ENCODE peak calls at places on chromosomes 13 and 19, in five cellular contexts. One of them, this sample, is unnamed.

GRCh38 chr13:36819811-36820140 is 754 bp downstream of the RFXAP start:
- DNase-seq in lower lobe of right lung: no peak
- DNase-seq in dorsolateral prefrontal cortex: peak
- DNase-seq in coronary artery: no peak
- DNase-seq in CD8-positive, alpha-beta T cell: peak
- DNase-seq in this sample: no peak

GRCh38 chr13:111005364-111005763 is 90.5 kb upstream of the ANKRD10 start:
- DNase-seq in dorsolateral prefrontal cortex: no peak
- DNase-seq in coronary artery: no peak
- DNase-seq in CD8-positive, alpha-beta T cell: no peak
- DNase-seq in lower lobe of right lung: no peak
- DNase-seq in this sample: no peak

GRCh38 chr13:26308250-26308649 is 54.3 kb downstream of the CDK8 start:
- DNase-seq in coronary artery: no peak
- DNase-seq in lower lobe of right lung: no peak
- DNase-seq in dorsolateral prefrontal cortex: no peak
- DNase-seq in CD8-positive, alpha-beta T cell: no peak
- DNase-seq in this sample: no peak

GRCh38 chr13:50421457-50422130 is 406.4 kb downstream of the KCNRG start:
- DNase-seq in CD8-positive, alpha-beta T cell: no peak
- DNase-seq in lower lobe of right lung: no peak
- DNase-seq in dorsolateral prefrontal cortex: no peak
- DNase-seq in coronary artery: no peak
- DNase-seq in this sample: no peak

GRCh38 chr19:43354305-43354627 is 780 bp downstream of the CD177 start:
- DNase-seq in dorsolateral prefrontal cortex: no peak
- DNase-seq in coronary artery: no peak
- DNase-seq in lower lobe of right lung: no peak
- DNase-seq in CD8-positive, alpha-beta T cell: no peak
- DNase-seq in this sample: no peak

GRCh38 chr19:45769821-45770191 is 754 bp upstream of the SIX5 start:
- DNase-seq in dorsolateral prefrontal cortex: peak
- DNase-seq in coronary artery: no peak
- DNase-seq in lower lobe of right lung: peak
- DNase-seq in CD8-positive, alpha-beta T cell: peak
- DNase-seq in this sample: peak

GRCh38 chr13:71754407-71754974 is 112.5 kb downstream of the DACH1 start:
- DNase-seq in coronary artery: no peak
- DNase-seq in lower lobe of right lung: no peak
- DNase-seq in CD8-positive, alpha-beta T cell: no peak
- DNase-seq in dorsolateral prefrontal cortex: no peak
- DNase-seq in this sample: no peak

GRCh38 chr13:106291006-106291405 is 244.5 kb downstream of the EFNB2 start:
- DNase-seq in CD8-positive, alpha-beta T cell: no peak
- DNase-seq in lower lobe of right lung: no peak
- DNase-seq in coronary artery: no peak
- DNase-seq in dorsolateral prefrontal cortex: no peak
- DNase-seq in this sample: no peak

GRCh38 chr19:54558339-54558738 is 15.3 kb upstream of the LILRA2 start:
- DNase-seq in lower lobe of right lung: no peak
- DNase-seq in dorsolateral prefrontal cortex: no peak
- DNase-seq in coronary artery: no peak
- DNase-seq in CD8-positive, alpha-beta T cell: no peak
- DNase-seq in this sample: no peak

GRCh38 chr19:55685776-55686175 is 10.8 kb downstream of the EPN1 start:
- DNase-seq in CD8-positive, alpha-beta T cell: no peak
- DNase-seq in coronary artery: no peak
- DNase-seq in lower lobe of right lung: no peak
- DNase-seq in dorsolateral prefrontal cortex: no peak
- DNase-seq in this sample: no peak

GRCh38 chr13:37656247-37656940 is 57.8 kb upstream of the POSTN start:
- DNase-seq in dorsolateral prefrontal cortex: no peak
- DNase-seq in CD8-positive, alpha-beta T cell: no peak
- DNase-seq in coronary artery: no peak
- DNase-seq in lower lobe of right lung: no peak
- DNase-seq in this sample: no peak

GRCh38 chr13:32264407-32264806 is 50.8 kb downstream of the ZAR1L start:
- DNase-seq in dorsolateral prefrontal cortex: no peak
- DNase-seq in CD8-positive, alpha-beta T cell: no peak
- DNase-seq in lower lobe of right lung: no peak
- DNase-seq in coronary artery: no peak
- DNase-seq in this sample: no peak

GRCh38 chr19:40642062-40642706 is 41.0 kb downstream of the LTBP4 start:
- DNase-seq in lower lobe of right lung: no peak
- DNase-seq in dorsolateral prefrontal cortex: no peak
- DNase-seq in coronary artery: no peak
- DNase-seq in CD8-positive, alpha-beta T cell: no peak
- DNase-seq in this sample: no peak

GRCh38 chr19:40641306-40641705 is 40.1 kb downstream of the LTBP4 start:
- DNase-seq in CD8-positive, alpha-beta T cell: no peak
- DNase-seq in lower lobe of right lung: no peak
- DNase-seq in dorsolateral prefrontal cortex: no peak
- DNase-seq in coronary artery: no peak
- DNase-seq in this sample: no peak

GRCh38 chr19:40639638-40639982 is 38.4 kb downstream of the LTBP4 start:
- DNase-seq in dorsolateral prefrontal cortex: no peak
- DNase-seq in lower lobe of right lung: no peak
- DNase-seq in CD8-positive, alpha-beta T cell: no peak
- DNase-seq in coronary artery: no peak
- DNase-seq in this sample: no peak

GRCh38 chr19:40640744-40641143 is 39.6 kb downstream of the LTBP4 start:
- DNase-seq in dorsolateral prefrontal cortex: no peak
- DNase-seq in lower lobe of right lung: no peak
- DNase-seq in CD8-positive, alpha-beta T cell: no peak
- DNase-seq in coronary artery: no peak
- DNase-seq in this sample: no peak

GRCh38 chr19:40642757-40643325 is 41.7 kb downstream of the LTBP4 start:
- DNase-seq in lower lobe of right lung: no peak
- DNase-seq in coronary artery: no peak
- DNase-seq in dorsolateral prefrontal cortex: no peak
- DNase-seq in CD8-positive, alpha-beta T cell: no peak
- DNase-seq in this sample: no peak
- H3K27ac ChIP-seq in lower lobe of right lung: no peak
- H3K27ac ChIP-seq in coronary artery: no peak
- H3K27ac ChIP-seq in dorsolateral prefrontal cortex: no peak
- H3K27ac ChIP-seq in CD8-positive, alpha-beta T cell: no peak
- H3K27ac ChIP-seq in this sample: no peak

DNA sequence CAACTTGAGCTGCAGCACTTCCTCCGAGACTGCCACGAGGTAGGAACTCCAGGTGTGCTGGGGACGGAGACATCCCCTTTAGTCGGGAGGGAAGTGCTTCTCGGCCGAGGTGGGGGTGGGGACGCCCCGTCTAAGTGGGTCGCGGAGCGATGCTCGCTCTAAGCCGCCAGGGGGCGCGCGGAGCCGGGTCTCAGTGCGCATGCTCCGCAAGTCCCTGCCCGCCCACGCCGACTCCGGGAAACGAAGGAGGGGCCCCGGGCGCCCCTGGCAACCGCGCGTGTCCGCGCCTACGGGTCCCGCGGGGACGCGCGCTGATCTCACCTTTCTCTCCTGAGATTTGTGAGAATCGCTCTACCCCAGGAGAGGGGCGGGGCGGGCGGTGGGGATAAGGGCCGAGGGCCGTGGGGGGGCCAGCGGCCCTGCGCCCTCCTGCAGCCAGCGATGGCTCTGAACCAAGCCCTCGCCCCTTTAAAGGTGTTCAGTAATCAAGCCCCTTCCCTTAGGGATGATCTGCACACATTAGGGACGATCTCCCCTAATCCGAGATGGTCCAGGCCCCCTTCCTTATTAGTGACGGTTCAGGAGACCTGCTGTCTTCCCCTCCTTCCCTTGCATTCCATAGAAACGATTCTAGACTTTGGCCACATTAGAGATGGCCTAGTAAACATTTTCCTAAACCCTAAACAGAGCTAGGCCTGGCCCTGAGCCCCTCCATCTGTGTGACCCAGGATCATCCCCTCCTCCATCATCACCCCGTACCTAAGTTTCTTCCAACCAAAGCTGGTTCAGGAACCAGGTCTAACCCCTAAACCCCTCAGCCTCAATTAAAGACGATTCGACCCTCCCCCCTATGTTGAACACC is 47.3 kb upstream of the SHKBP1 start:
- DNase-seq in CD8-positive, alpha-beta T cell: peak
- DNase-seq in coronary artery: peak
- DNase-seq in lower lobe of right lung: peak
- DNase-seq in dorsolateral prefrontal cortex: peak
- DNase-seq in this sample: peak
- H3K27ac ChIP-seq in CD8-positive, alpha-beta T cell: no peak
- H3K27ac ChIP-seq in coronary artery: peak
- H3K27ac ChIP-seq in lower lobe of right lung: peak
- H3K27ac ChIP-seq in dorsolateral prefrontal cortex: peak
- H3K27ac ChIP-seq in this sample: peak

GRCh38 chr13:39527961-39528720 is 74.9 kb downstream of the LHFPL6 start:
- DNase-seq in coronary artery: no peak
- DNase-seq in lower lobe of right lung: no peak
- DNase-seq in CD8-positive, alpha-beta T cell: no peak
- DNase-seq in dorsolateral prefrontal cortex: peak
- DNase-seq in this sample: no peak
- H3K27ac ChIP-seq in coronary artery: peak
- H3K27ac ChIP-seq in lower lobe of right lung: no peak
- H3K27ac ChIP-seq in CD8-positive, alpha-beta T cell: no peak
- H3K27ac ChIP-seq in dorsolateral prefrontal cortex: no peak
- H3K27ac ChIP-seq in this sample: no peak

DNA sequence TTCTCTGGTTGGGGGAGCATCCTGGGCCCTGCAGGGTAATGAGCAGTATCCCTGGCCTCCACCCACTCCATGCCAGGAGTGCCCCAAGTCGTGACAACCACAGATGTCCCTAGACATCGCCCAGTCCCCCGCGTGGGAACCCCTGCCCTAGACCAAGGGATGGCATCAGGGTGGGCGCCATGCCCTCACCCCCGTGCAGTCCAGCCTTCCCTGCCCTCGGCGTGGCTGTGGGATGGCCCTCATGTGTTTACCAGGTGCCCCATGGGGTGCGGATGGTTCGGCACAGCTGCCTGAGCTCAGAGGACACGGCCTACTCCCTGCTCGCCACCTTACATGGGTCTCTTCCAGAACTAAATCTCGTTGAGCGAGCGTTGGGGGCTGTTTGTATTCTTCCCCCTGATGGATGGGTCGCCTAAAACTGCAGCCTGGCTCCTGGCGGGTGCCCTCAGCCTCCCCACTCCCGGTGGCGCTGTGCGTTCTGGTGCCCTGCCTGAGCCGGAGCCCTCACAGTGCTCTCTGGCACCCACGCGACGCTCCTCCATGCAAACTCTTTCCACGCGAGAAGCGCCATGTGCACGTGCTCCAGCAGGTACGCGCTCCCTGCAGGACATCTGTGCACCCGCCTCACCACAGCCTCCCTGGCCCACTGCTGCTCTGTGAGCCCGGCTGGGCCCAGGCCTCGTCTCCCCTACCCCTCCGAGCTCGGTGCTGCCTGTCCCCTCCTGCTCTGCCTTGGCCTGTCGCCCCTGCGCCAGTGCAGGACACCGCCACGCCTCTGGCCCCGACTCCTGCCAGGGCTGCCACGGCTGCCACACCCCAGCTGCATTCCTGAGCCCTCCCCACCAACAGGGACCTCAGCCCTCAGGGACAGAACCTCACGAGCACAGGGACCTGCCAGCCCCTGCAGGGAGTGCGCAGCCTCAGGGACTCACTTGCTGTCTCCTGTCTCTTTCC is 145.0 kb downstream of the KDM4B start:
- DNase-seq in dorsolateral prefrontal cortex: no peak
- DNase-seq in coronary artery: no peak
- DNase-seq in lower lobe of right lung: no peak
- DNase-seq in CD8-positive, alpha-beta T cell: no peak
- DNase-seq in this sample: no peak
- H3K27ac ChIP-seq in dorsolateral prefrontal cortex: no peak
- H3K27ac ChIP-seq in coronary artery: no peak
- H3K27ac ChIP-seq in lower lobe of right lung: no peak
- H3K27ac ChIP-seq in CD8-positive, alpha-beta T cell: no peak
- H3K27ac ChIP-seq in this sample: no peak

GRCh38 chr13:112169941-112170822 is 103.2 kb downstream of the SOX1 start:
- DNase-seq in dorsolateral prefrontal cortex: no peak
- DNase-seq in lower lobe of right lung: no peak
- DNase-seq in CD8-positive, alpha-beta T cell: no peak
- DNase-seq in coronary artery: peak
- DNase-seq in this sample: no peak

GRCh38 chr13:112161441-112162301 is 94.7 kb downstream of the SOX1 start:
- DNase-seq in coronary artery: no peak
- DNase-seq in dorsolateral prefrontal cortex: no peak
- DNase-seq in lower lobe of right lung: no peak
- DNase-seq in CD8-positive, alpha-beta T cell: no peak
- DNase-seq in this sample: no peak

GRCh38 chr13:112160558-112160957 is 93.6 kb downstream of the SOX1 start:
- DNase-seq in coronary artery: no peak
- DNase-seq in lower lobe of right lung: no peak
- DNase-seq in CD8-positive, alpha-beta T cell: no peak
- DNase-seq in dorsolateral prefrontal cortex: no peak
- DNase-seq in this sample: no peak

GRCh38 chr13:112168771-112169170 is 101.8 kb downstream of the SOX1 start:
- DNase-seq in CD8-positive, alpha-beta T cell: no peak
- DNase-seq in coronary artery: no peak
- DNase-seq in dorsolateral prefrontal cortex: no peak
- DNase-seq in lower lobe of right lung: no peak
- DNase-seq in this sample: no peak

GRCh38 chr13:112165712-112166111 is 98.8 kb downstream of the SOX1 start:
- DNase-seq in coronary artery: no peak
- DNase-seq in CD8-positive, alpha-beta T cell: no peak
- DNase-seq in dorsolateral prefrontal cortex: no peak
- DNase-seq in lower lobe of right lung: no peak
- DNase-seq in this sample: no peak
- H3K27ac ChIP-seq in coronary artery: no peak
- H3K27ac ChIP-seq in CD8-positive, alpha-beta T cell: no peak
- H3K27ac ChIP-seq in dorsolateral prefrontal cortex: no peak
- H3K27ac ChIP-seq in lower lobe of right lung: no peak
- H3K27ac ChIP-seq in this sample: no peak

GRCh38 chr13:98315466-98315865 is 138.4 kb upstream of the RNF113B start:
- DNase-seq in lower lobe of right lung: no peak
- DNase-seq in coronary artery: no peak
- DNase-seq in CD8-positive, alpha-beta T cell: no peak
- DNase-seq in dorsolateral prefrontal cortex: peak
- DNase-seq in this sample: no peak
- H3K27ac ChIP-seq in lower lobe of right lung: no peak
- H3K27ac ChIP-seq in coronary artery: no peak
- H3K27ac ChIP-seq in CD8-positive, alpha-beta T cell: no peak
- H3K27ac ChIP-seq in dorsolateral prefrontal cortex: no peak
- H3K27ac ChIP-seq in this sample: no peak

GRCh38 chr19:41295506-41295905 is 14.5 kb upstream of the CCDC97 start:
- DNase-seq in CD8-positive, alpha-beta T cell: no peak
- DNase-seq in dorsolateral prefrontal cortex: no peak
- DNase-seq in lower lobe of right lung: no peak
- DNase-seq in coronary artery: no peak
- DNase-seq in this sample: no peak
- H3K27ac ChIP-seq in CD8-positive, alpha-beta T cell: no peak
- H3K27ac ChIP-seq in dorsolateral prefrontal cortex: no peak
- H3K27ac ChIP-seq in lower lobe of right lung: peak
- H3K27ac ChIP-seq in coronary artery: no peak
- H3K27ac ChIP-seq in this sample: no peak

DNA sequence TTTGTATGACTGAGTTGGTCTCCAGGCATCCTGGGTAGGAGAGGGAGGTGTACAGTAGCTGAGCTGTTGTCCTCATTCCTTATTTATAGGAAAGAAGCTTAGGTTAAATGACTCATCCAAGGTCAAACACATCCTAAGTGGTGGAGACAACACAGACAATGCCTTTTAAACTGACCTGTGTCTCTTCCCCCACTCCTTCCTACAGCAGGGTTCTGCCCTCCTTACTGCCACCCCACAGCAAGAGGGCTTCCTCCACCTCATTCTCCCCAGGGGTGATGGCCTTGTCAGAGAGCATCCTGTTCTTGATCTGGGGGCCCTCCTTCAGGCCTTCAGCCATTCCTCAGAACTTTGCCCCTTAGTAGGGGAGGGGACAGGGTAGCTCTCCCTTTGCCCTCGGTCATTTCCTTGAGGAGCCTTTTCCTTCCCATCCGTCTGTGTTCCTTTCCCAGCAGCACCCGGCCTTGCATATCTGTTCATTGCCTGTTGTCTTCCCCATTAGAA is 48.2 kb upstream of the GPI start:
- DNase-seq in lower lobe of right lung: no peak
- DNase-seq in CD8-positive, alpha-beta T cell: no peak
- DNase-seq in dorsolateral prefrontal cortex: no peak
- DNase-seq in coronary artery: no peak
- DNase-seq in this sample: no peak
- H3K27ac ChIP-seq in lower lobe of right lung: peak
- H3K27ac ChIP-seq in CD8-positive, alpha-beta T cell: no peak
- H3K27ac ChIP-seq in dorsolateral prefrontal cortex: no peak
- H3K27ac ChIP-seq in coronary artery: no peak
- H3K27ac ChIP-seq in this sample: no peak